ENCODE peak calls at places on chromosomes 2 and 18, in seven cellular contexts. B, W, G, J, N, H and S are unnamed samples.

GRCh38 chr2:114119846-114120348 is 230.0 kb downstream of the ACTR3 start:
- DNase-seq in B (no peak), W (peak; percentile 40), G (no peak), J (no peak), N (no peak), H (peak; percentile 16), S (no peak)

GRCh38 chr18:13532406-13533075 is 193.8 kb downstream of the FAM210A start:
- DNase-seq in B (no peak), W (peak; percentile 22), G (no peak), J (no peak), N (no peak), H (no peak), S (no peak)

GRCh38 chr18:44901283-44901682 is 220.6 kb downstream of the SETBP1 start:
- DNase-seq in B (no peak), W (peak; percentile 68), G (no peak), J (no peak), N (no peak), H (no peak), S (no peak)

GRCh38 chr18:63299837-63300787 is 19.5 kb downstream of the BCL2 start:
- DNase-seq in B (peak; percentile 53), W (no peak), G (no peak), J (no peak), N (no peak), H (peak; percentile 45), S (peak; percentile 47)

GRCh38 chr2:162221064-162221463 is 22.2 kb downstream of the FAP start:
- DNase-seq in B (peak; percentile 60), W (peak; percentile 93), G (peak; percentile 13), J (peak; percentile 87), N (peak; percentile 91), H (peak; percentile 41), S (peak; percentile 73)

GRCh38 chr2:32248299-32248698 is 16.4 kb downstream of the NLRC4 start:
- DNase-seq in B (no peak), W (no peak), G (no peak), J (no peak), N (no peak), H (no peak), S (no peak)

GRCh38 chr2:168254158-168254935 is 7.0 kb upstream of the STK39 start:
- DNase-seq in B (no peak), W (no peak), G (no peak), J (no peak), N (no peak), H (peak; percentile 26), S (no peak)

GRCh38 chr2:186255823-186256222 is 230.2 kb upstream of the ZC3H15 start:
- DNase-seq in B (no peak), W (peak; percentile 82), G (no peak), J (no peak), N (peak; percentile 48), H (no peak), S (no peak)

GRCh38 chr18:74951165-74951760 is 257.7 kb downstream of the PTGR3 start:
- DNase-seq in B (peak; percentile 28), W (no peak), G (no peak), J (peak; percentile 83), N (no peak), H (peak; percentile 58), S (peak; percentile 26)

GRCh38 chr2:146821836-146822316 is 1023.0 kb upstream of the ACVR2A start:
- DNase-seq in B (no peak), W (no peak), G (no peak), J (no peak), N (no peak), H (peak; percentile 36), S (no peak)

GRCh38 chr18:57649536-57650495 is 28.2 kb upstream of the NARS1 start:
- DNase-seq in B (peak; percentile 39), W (no peak), G (no peak), J (no peak), N (no peak), H (peak; percentile 85), S (peak; percentile 70)

GRCh38 chr2:171522804-171523338 is 597 bp downstream of the CYBRD1 start:
- DNase-seq in B (peak; percentile 70), W (peak; percentile 85), G (no peak), J (no peak), N (no peak), H (no peak), S (peak; percentile 70)

GRCh38 chr2:80303006-80303741 is 1.4 kb downstream of the LRRTM1 start:
- DNase-seq in B (peak; percentile 25), W (peak; percentile 81), G (no peak), J (no peak), N (peak; percentile 68), H (no peak), S (no peak)

GRCh38 chr2:112680666-112681101 is 34.9 kb downstream of the SLC20A1 start:
- DNase-seq in B (no peak), W (no peak), G (no peak), J (no peak), N (no peak), H (peak; percentile 19), S (no peak)

GRCh38 chr18:59067873-59068272 is 71.8 kb upstream of the SEC11C start:
- DNase-seq in B (no peak), W (peak; percentile 67), G (no peak), J (no peak), N (no peak), H (no peak), S (no peak)

GRCh38 chr18:52340466-52341378 is 725 bp downstream of the DCC start:
- DNase-seq in B (no peak), W (no peak), G (no peak), J (no peak), N (peak; percentile 57), H (no peak), S (no peak)

GRCh38 chr18:52343138-52343537 is 3.1 kb downstream of the DCC start:
- DNase-seq in B (no peak), W (no peak), G (no peak), J (no peak), N (no peak), H (no peak), S (no peak)

GRCh38 chr18:52341617-52342381 is 1.8 kb downstream of the DCC start:
- DNase-seq in B (no peak), W (peak; percentile 80), G (no peak), J (no peak), N (peak; percentile 71), H (no peak), S (no peak)

GRCh38 chr18:52337286-52337685 is 2.7 kb upstream of the DCC start:
- DNase-seq in B (no peak), W (no peak), G (no peak), J (no peak), N (no peak), H (peak; percentile 32), S (no peak)

GRCh38 chr18:52339891-52340371 is at the start of gene DCC:
- DNase-seq in B (no peak), W (peak; percentile 88), G (no peak), J (no peak), N (peak; percentile 72), H (peak; percentile 62), S (no peak)
- TF ChIP-seq CTCF in B (peak; percentile 32), W (peak; percentile 75), G (peak; percentile 35), J (no peak), N (peak; percentile 58), H (peak; percentile 63), S (no peak)

GRCh38 chr2:12722445-12723316 is 5.9 kb downstream of the TRIB2 start:
- DNase-seq in B (no peak), W (no peak), G (no peak), J (no peak), N (no peak), H (no peak), S (no peak)
- TF ChIP-seq CTCF in B (no peak), W (peak; percentile 57), G (no peak), J (no peak), N (no peak), H (no peak), S (no peak)

GRCh38 chr18:36297419-36298112 is at the start of gene FHOD3:
- DNase-seq in B (peak; percentile 86), W (peak; percentile 92), G (no peak), J (peak; percentile 87), N (peak; percentile 86), H (peak; percentile 65), S (peak; percentile 88)

GRCh38 chr18:36295880-36296301 is 1.6 kb upstream of the FHOD3 start:
- DNase-seq in B (no peak), W (no peak), G (no peak), J (no peak), N (no peak), H (no peak), S (no peak)

GRCh38 chr18:36298113-36298701 is 694 bp downstream of the FHOD3 start:
- DNase-seq in B (peak; percentile 50), W (peak; percentile 82), G (no peak), J (peak; percentile 69), N (peak; percentile 77), H (no peak), S (peak; percentile 60)

GRCh38 chr18:36295214-36295613 is 2.3 kb upstream of the FHOD3 start:
- DNase-seq in B (no peak), W (no peak), G (no peak), J (no peak), N (no peak), H (no peak), S (no peak)

DNA sequence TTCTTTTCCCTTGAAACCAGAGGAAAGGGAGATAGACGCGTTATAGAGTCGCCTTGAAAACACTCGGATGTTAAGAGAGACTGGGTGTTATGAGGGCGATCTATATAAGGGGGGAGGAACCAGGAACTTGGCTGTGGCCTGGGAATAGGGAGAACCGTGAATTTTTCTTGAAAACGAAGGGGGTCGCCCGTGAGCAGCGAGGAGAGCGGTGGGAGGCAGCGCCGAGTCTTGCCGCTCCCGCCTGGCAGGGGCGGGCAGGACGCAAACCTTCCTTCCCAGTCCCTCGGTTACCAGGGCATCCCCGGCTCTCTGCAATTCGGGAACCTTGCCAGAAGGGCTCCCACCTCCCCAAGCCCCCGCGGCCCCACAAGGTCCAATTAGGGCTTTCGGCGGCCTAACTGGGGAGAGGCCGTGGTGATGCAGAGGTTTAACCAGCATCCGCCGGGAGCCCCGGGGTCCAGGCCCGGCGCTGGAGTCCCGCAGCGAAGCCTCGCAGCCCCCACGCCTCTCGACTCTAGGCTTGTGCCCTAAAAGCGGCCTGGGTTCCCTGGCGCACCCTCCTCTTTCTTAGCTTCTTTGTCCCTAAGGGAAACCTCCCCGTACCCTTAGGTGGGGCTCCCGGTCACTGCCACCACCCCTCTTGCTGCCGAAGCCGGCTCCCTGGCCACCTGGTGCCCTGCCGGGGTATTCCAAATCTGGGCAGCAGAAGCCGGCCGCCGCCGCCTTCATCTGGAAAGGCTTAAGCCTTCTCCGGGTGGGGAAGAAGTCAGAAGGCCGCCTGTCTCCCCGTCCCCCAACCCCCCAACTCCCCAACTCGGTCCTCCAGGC is 708 bp upstream of the FHOD3 start:
- DNase-seq in B (peak; percentile 66), W (peak; percentile 93), G (no peak), J (peak; percentile 89), N (peak; percentile 87), H (peak; percentile 87), S (peak; percentile 62)
- TF ChIP-seq CTCF in B (peak; percentile 24), W (peak; percentile 64), G (no peak), J (peak; percentile 37), N (peak; percentile 73), H (peak; percentile 62), S (peak; percentile 22)

DNA sequence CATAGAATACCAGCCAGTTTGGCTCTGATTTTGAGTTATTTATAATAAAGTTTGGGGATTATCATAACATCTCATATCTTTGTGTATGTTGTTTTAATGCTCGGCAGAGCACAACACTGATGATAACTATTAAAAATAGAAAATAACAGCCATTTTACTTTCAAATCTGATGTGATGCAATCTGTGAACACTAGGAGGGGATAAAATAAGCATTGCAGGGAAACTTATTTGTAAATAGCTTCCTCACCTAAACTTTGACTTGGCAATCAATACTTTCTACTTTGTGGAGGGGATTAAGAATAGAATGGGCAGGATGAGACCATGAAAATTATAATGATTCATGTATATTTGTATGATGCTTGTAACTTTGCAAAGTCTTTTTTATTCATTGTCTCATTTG is 54.4 kb downstream of the USP14 start:
- DNase-seq in B (no peak), W (no peak), G (no peak), J (no peak), N (no peak), H (no peak), S (no peak)
- TF ChIP-seq CTCF in B (no peak), W (peak; percentile 58), G (no peak), J (no peak), N (no peak), H (no peak), S (no peak)